ENCODE peak calls at places on chromosome 11, in eight cellular contexts. T is NCI-H2227 treated with DMSO at 0.1 percent for 48 hours, H is HTR-8/SVneo, Y is left kidney, F is choroid plexus epithelial cell, E is occipital lobe, U is HuH-7, A is GM10248. K is an unnamed sample.
A peak's percentile ranks its signal among the peaks of the same experiment; 100 is the strongest.

GRCh38 chr11:27184458-27185312 is 144.1 kb downstream of the BBOX1 start:
- DNase-seq in T (no peak), H (no peak), Y (no peak), F (peak; percentile 30), E (no peak), U (no peak), A (no peak), K (no peak)

GRCh38 chr11:69926376-69927050 is 107.3 kb upstream of the FGF3 start:
- DNase-seq in T (no peak), H (no peak), Y (no peak), F (no peak), E (no peak), U (no peak), A (no peak), K (no peak)

GRCh38 chr11:113555071-113555739 is 80.0 kb upstream of the DRD2 start:
- DNase-seq in T (peak; percentile 35), H (no peak), Y (peak; percentile 46), F (no peak), E (no peak), U (no peak), A (no peak), K (no peak)

GRCh38 chr11:68411501-68411991 is 49.0 kb upstream of the PPP6R3 start:
- DNase-seq in T (no peak), H (no peak), Y (no peak), F (no peak), E (no peak), U (no peak), A (no peak), K (no peak)

GRCh38 chr11:3162410-3163240 is 2.5 kb downstream of the OSBPL5 start:
- DNase-seq in T (no peak), H (no peak), Y (peak; percentile 1), F (no peak), E (no peak), U (no peak), A (no peak), K (no peak)

GRCh38 chr11:59142530-59143507 is at the start of gene FAM111A:
- DNase-seq in T (peak; percentile 93), H (peak; percentile 90), Y (peak; percentile 96), F (peak; percentile 92), E (peak; percentile 81), U (peak; percentile 78), A (peak; percentile 82), K (peak; percentile 77)

GRCh38 chr11:1121343-1122331 is 36.1 kb upstream of the MUC5AC start:
- DNase-seq in T (no peak), H (no peak), Y (no peak), F (peak; percentile 9), E (no peak), U (no peak), A (no peak), K (peak; percentile 81)

GRCh38 chr11:46361283-46362145 is 14.3 kb downstream of the DGKZ start:
- DNase-seq in T (peak; percentile 62), H (no peak), Y (peak; percentile 90), F (peak; percentile 64), E (peak; percentile 82), U (no peak), A (peak; percentile 94), K (no peak)

GRCh38 chr11:129298990-129299389 is 76.7 kb upstream of the BARX2 start:
- DNase-seq in T (no peak), H (no peak), Y (no peak), F (no peak), E (no peak), U (no peak), A (no peak), K (no peak)

GRCh38 chr11:270451-271208 is 7.6 kb upstream of the NLRP6 start:
- DNase-seq in T (no peak), H (no peak), Y (no peak), F (no peak), E (no peak), U (no peak), A (no peak), K (no peak)

GRCh38 chr11:117769530-117769929 is 27.5 kb downstream of the DSCAML1 start:
- DNase-seq in T (no peak), H (no peak), Y (peak; percentile 25), F (no peak), E (no peak), U (no peak), A (no peak), K (no peak)

GRCh38 chr11:34308821-34309585 is 48.8 kb downstream of the ABTB2 start:
- DNase-seq in T (no peak), H (no peak), Y (no peak), F (peak; percentile 46), E (no peak), U (peak; percentile 52), A (no peak), K (no peak)

GRCh38 chr11:113046866-113047265 is 85.6 kb downstream of the NCAM1 start:
- DNase-seq in T (no peak), H (no peak), Y (no peak), F (no peak), E (no peak), U (no peak), A (no peak), K (no peak)

GRCh38 chr11:200224-201003 is 6.8 kb downstream of the BET1L start:
- DNase-seq in T (no peak), H (no peak), Y (no peak), F (no peak), E (no peak), U (no peak), A (no peak), K (no peak)

GRCh38 chr11:12222099-12222751 is 111.8 kb downstream of the MICAL2 start:
- DNase-seq in T (no peak), H (no peak), Y (no peak), F (peak; percentile 88), E (no peak), U (no peak), A (no peak), K (no peak)

GRCh38 chr11:64208796-64209562 is 2.5 kb downstream of the FERMT3 start:
- DNase-seq in T (no peak), H (no peak), Y (no peak), F (no peak), E (no peak), U (no peak), A (no peak), K (no peak)

GRCh38 chr11:61392991-61393595 is 706 bp downstream of the TMEM216 start:
- DNase-seq in T (peak; percentile 39), H (peak; percentile 35), Y (peak; percentile 55), F (peak; percentile 53), E (no peak), U (peak; percentile 49), A (peak; percentile 45), K (no peak)

GRCh38 chr11:122686106-122686505 is 30.6 kb downstream of the UBASH3B start:
- DNase-seq in T (no peak), H (no peak), Y (peak; percentile 77), F (no peak), E (no peak), U (no peak), A (no peak), K (no peak)